ENCODE peak calls at places on chromosomes 12 and 14, in six cellular contexts. M is epithelial cell of esophagus, W is tibial artery, K is type B pancreatic cell, L is fibroblast of lung, P is lower leg skin. G is an unnamed sample.

GRCh38 chr14:79605863-79606262 is 605.4 kb downstream of the DIO2 start:
- DNase-seq in M (no peak), W (no peak), K (no peak), L (peak), P (no peak), G (no peak)

GRCh38 chr14:90398315-90398811 is 1.5 kb downstream of the CALM1 start:
- DNase-seq in M (peak), W (peak), K (peak), L (peak), P (peak), G (peak)

GRCh38 chr12:6250343-6250742 is 50.1 kb downstream of the CD9 start:
- DNase-seq in M (peak), W (peak), K (no peak), L (no peak), P (no peak), G (no peak)

GRCh38 chr14:68655021-68655811 is 137.7 kb downstream of the ZFP36L1 start:
- DNase-seq in M (no peak), W (no peak), K (no peak), L (peak), P (peak), G (peak)

GRCh38 chr12:14613718-14614117 is 46.0 kb upstream of the PLBD1 start:
- DNase-seq in M (peak), W (no peak), K (no peak), L (no peak), P (no peak), G (no peak)

GRCh38 chr12:93427779-93428564 is 13.8 kb downstream of the UBE2N start:
- DNase-seq in M (peak), W (no peak), K (no peak), L (peak), P (no peak), G (no peak)

GRCh38 chr12:123131291-123131831 is 19.5 kb downstream of the PITPNM2 start:
- DNase-seq in M (peak), W (no peak), K (no peak), L (peak), P (no peak), G (no peak)

GRCh38 chr14:103121161-103121845 is 2.0 kb upstream of the TNFAIP2 start:
- DNase-seq in M (no peak), W (peak), K (no peak), L (no peak), P (peak), G (no peak)

GRCh38 chr12:12004524-12004923 is 66.2 kb upstream of the BCL2L14 start:
- DNase-seq in M (no peak), W (no peak), K (no peak), L (no peak), P (no peak), G (no peak)

GRCh38 chr12:48486261-48486660 is 4.0 kb downstream of the C12orf54 start:
- DNase-seq in M (peak), W (no peak), K (no peak), L (no peak), P (no peak), G (no peak)

GRCh38 chr14:53042480-53042879 is 91.6 kb upstream of the FERMT2 start:
- DNase-seq in M (no peak), W (no peak), K (no peak), L (peak), P (no peak), G (no peak)

GRCh38 chr12:131137836-131138637 is 184.3 kb downstream of the ADGRD1 start:
- DNase-seq in M (no peak), W (no peak), K (no peak), L (no peak), P (peak), G (no peak)

GRCh38 chr12:122073815-122074214 is 4.7 kb upstream of the MLXIP start:
- DNase-seq in M (no peak), W (no peak), K (no peak), L (no peak), P (no peak), G (no peak)

GRCh38 chr14:59638885-59639284 is 62.3 kb upstream of the CCDC175 start:
- DNase-seq in M (no peak), W (no peak), K (no peak), L (no peak), P (no peak), G (no peak)

GRCh38 chr12:77940011-77940423 is 109.3 kb downstream of the NAV3 start:
- DNase-seq in M (peak), W (no peak), K (no peak), L (peak), P (no peak), G (peak)

GRCh38 chr14:44620106-44621019 is 113.3 kb upstream of the FSCB start:
- DNase-seq in M (no peak), W (no peak), K (no peak), L (peak), P (no peak), G (no peak)

GRCh38 chr14:101626331-101626730 is 65.0 kb downstream of the DIO3 start:
- DNase-seq in M (no peak), W (no peak), K (no peak), L (no peak), P (peak), G (no peak)

GRCh38 chr14:78933948-78934524 is 763.9 kb downstream of the NRXN3 start:
- DNase-seq in M (peak), W (no peak), K (no peak), L (peak), P (no peak), G (peak)

GRCh38 chr12:82479511-82479910 is 121.2 kb downstream of the METTL25 start:
- DNase-seq in M (peak), W (no peak), K (no peak), L (peak), P (no peak), G (no peak)

GRCh38 chr12:105418821-105419291 is 88.4 kb downstream of the C12orf75 start:
- DNase-seq in M (no peak), W (no peak), K (no peak), L (peak), P (no peak), G (no peak)

GRCh38 chr14:51978566-51979398 is 10.6 kb upstream of the RTRAF start:
- DNase-seq in M (peak), W (peak), K (peak), L (peak), P (peak), G (peak)

GRCh38 chr14:51981218-51981854 is 8.0 kb upstream of the RTRAF start:
- DNase-seq in M (no peak), W (no peak), K (no peak), L (no peak), P (no peak), G (no peak)

GRCh38 chr14:51977075-51977474 is 12.3 kb upstream of the RTRAF start:
- DNase-seq in M (no peak), W (no peak), K (no peak), L (no peak), P (no peak), G (no peak)

DNA sequence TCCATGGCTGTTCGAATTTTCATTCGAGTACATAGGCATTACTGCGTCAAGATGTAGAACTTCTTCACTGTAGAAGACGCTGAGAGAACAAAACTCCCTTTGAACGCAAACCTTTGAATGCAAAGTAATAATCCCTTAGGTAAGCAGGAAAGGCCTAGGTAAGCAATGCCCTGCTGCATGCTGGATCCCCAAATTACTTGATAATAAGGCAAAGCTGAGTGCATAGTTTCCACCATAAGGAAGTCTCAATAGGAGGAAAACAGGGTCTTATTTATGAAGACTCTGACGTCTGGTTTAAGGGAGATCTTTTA is 10.0 kb upstream of the RTRAF start:
- DNase-seq in M (no peak), W (no peak), K (no peak), L (no peak), P (no peak), G (no peak)
- TF ChIP-seq CTCF in M (no peak), W (no peak), K (peak), L (no peak), P (no peak), G (no peak)

GRCh38 chr12:56153291-56154065 is 1.1 kb downstream of the MYL6B start:
- DNase-seq in M (no peak), W (no peak), K (no peak), L (no peak), P (no peak), G (no peak)

GRCh38 chr12:56152132-56152755 is at the start of gene MYL6B:
- DNase-seq in M (peak), W (peak), K (peak), L (peak), P (peak), G (peak)

GRCh38 chr12:56150563-56150962 is 1.8 kb upstream of the MYL6B start:
- DNase-seq in M (peak), W (no peak), K (no peak), L (peak), P (no peak), G (no peak)

GRCh38 chr12:56152756-56153137 is 360 bp downstream of the MYL6B start:
- DNase-seq in M (no peak), W (no peak), K (no peak), L (no peak), P (no peak), G (no peak)

DNA sequence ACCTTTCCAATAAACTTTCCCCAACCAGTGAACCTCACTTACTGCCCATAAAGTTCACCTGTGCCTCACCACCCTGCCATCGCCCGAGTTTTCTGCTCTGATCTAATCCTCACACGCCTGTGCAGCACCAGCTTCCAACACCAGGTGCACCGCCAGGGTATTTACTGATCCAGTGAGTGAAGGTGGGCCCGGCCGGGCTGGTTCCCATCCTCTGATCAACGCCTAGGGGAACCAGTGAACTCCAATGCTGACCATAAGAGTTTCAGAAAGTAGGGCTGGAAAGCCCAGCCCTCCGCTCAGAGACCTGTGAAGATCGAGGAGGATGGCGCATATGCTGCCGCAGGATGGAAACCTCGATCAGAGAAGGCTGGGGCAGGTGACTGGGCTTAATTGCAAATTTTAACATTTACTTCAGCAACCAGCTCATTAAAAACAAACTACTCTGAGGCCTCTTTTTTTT is 685 bp upstream of the MYL6B start:
- DNase-seq in M (peak), W (no peak), K (no peak), L (peak), P (peak), G (peak)
- TF ChIP-seq CTCF in M (peak), W (peak), K (peak), L (peak), P (no peak), G (peak)

GRCh38 chr12:53599579-53599978 is 26.6 kb downstream of the ATF7 start:
- DNase-seq in M (no peak), W (no peak), K (no peak), L (no peak), P (no peak), G (no peak)
- TF ChIP-seq CTCF in M (no peak), W (no peak), K (no peak), L (no peak), P (no peak), G (no peak)

GRCh38 chr12:127360580-127360979 is 906.4 kb upstream of the TMEM132C start:
- DNase-seq in M (no peak), W (no peak), K (no peak), L (no peak), P (no peak), G (no peak)

GRCh38 chr12:127362121-127362520 is 904.8 kb upstream of the TMEM132C start:
- DNase-seq in M (no peak), W (no peak), K (no peak), L (no peak), P (no peak), G (no peak)

DNA sequence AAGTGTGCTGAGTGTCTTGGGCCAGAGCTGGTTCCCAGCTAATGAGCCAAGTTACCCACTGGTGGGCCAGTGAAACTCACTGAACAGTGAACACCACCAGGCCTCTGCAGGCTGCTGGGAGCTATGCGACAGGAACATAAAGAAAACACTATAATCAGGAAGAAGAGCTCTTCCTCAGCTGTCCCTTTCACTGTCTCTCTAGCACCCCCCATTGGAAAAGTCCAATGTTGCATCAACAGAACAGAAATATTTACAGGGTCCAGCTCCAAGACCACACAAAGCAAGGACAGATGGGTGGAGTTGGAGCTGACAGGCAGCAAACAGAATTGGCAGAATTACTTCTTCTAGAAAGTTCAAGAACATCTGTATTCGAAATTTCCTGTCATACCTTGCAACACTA is 903.6 kb upstream of the TMEM132C start:
- DNase-seq in M (peak), W (no peak), K (no peak), L (no peak), P (no peak), G (no peak)
- TF ChIP-seq CTCF in M (peak), W (no peak), K (peak), L (peak), P (no peak), G (no peak)

GRCh38 chr12:19852100-19852855 is 413.0 kb downstream of the AEBP2 start:
- DNase-seq in M (no peak), W (no peak), K (no peak), L (no peak), P (no peak), G (no peak)
- TF ChIP-seq CTCF in M (no peak), W (no peak), K (no peak), L (no peak), P (no peak), G (no peak)

GRCh38 chr12:113461666-113462065 is 10.0 kb downstream of the LHX5 start:
- DNase-seq in M (peak), W (no peak), K (no peak), L (no peak), P (no peak), G (no peak)
- TF ChIP-seq CTCF in M (peak), W (no peak), K (peak), L (peak), P (no peak), G (peak)

GRCh38 chr12:110338754-110339153 is 57.7 kb downstream of the ATP2A2 start:
- DNase-seq in M (no peak), W (no peak), K (no peak), L (no peak), P (no peak), G (no peak)
- TF ChIP-seq CTCF in M (peak), W (no peak), K (peak), L (no peak), P (no peak), G (no peak)